ENCODE peak calls at places on chromosomes 16 and 17, in five cellular contexts. F, O, Q, H and S are unnamed samples.
A peak's percentile ranks its signal among the peaks of the same experiment; 100 is the strongest.

GRCh38 chr17:75875940-75876189 is 2.5 kb downstream of the TRIM47 start:
- DNase-seq in O (no peak), Q (no peak), F (no peak), H (no peak), S (peak; percentile 89)

GRCh38 chr17:73645050-73645871 is 1.0 kb upstream of the SDK2 start:
- DNase-seq in H (no peak), F (peak; percentile 59), Q (no peak), O (no peak), S (no peak)

GRCh38 chr17:73305845-73306836 is 5.7 kb downstream of the CDC42EP4 start:
- DNase-seq in O (no peak), H (no peak), Q (no peak), F (no peak), S (no peak)

GRCh38 chr16:85449195-85449884 is 163.8 kb upstream of the GSE1 start:
- DNase-seq in Q (no peak), O (no peak), H (no peak), F (no peak), S (no peak)

GRCh38 chr17:50831430-50832064 is 3.8 kb upstream of the WFIKKN2 start:
- DNase-seq in F (no peak), Q (no peak), H (no peak), O (no peak), S (no peak)

GRCh38 chr16:19153876-19154275 is 14.2 kb upstream of the SYT17 start:
- DNase-seq in O (no peak), F (peak; percentile 79), Q (no peak), H (no peak), S (no peak)

GRCh38 chr17:45322168-45322567 is 5.3 kb upstream of the MAP3K14 start:
- DNase-seq in Q (no peak), H (no peak), F (no peak), O (no peak), S (no peak)

GRCh38 chr17:58534331-58534730 is 19.9 kb upstream of the MTMR4 start:
- DNase-seq in O (no peak), H (no peak), Q (no peak), F (no peak), S (no peak)

GRCh38 chr17:48600244-48601098 is 4.3 kb downstream of the HOXB6 start:
- DNase-seq in H (no peak), O (no peak), F (no peak), Q (no peak), S (no peak)

GRCh38 chr16:68798398-68798797 is 44.9 kb upstream of the TANGO6 start:
- DNase-seq in Q (no peak), H (no peak), O (no peak), F (no peak), S (no peak)

GRCh38 chr17:70772761-70773160 is 603.4 kb downstream of the KCNJ2 start:
- DNase-seq in H (no peak), F (no peak), Q (no peak), O (no peak), S (no peak)

GRCh38 chr17:48351916-48352332 is 78.1 kb downstream of the SKAP1 start:
- DNase-seq in Q (no peak), O (no peak), H (no peak), F (peak; percentile 52), S (no peak)

GRCh38 chr17:60315650-60316049 is 76.3 kb downstream of the USP32 start:
- DNase-seq in H (no peak), F (peak; percentile 35), Q (no peak), O (no peak), S (no peak)

GRCh38 chr17:33390479-33391027 is 97.5 kb upstream of the ASIC2 start:
- DNase-seq in O (no peak), H (no peak), F (peak; percentile 43), Q (no peak), S (no peak)

GRCh38 chr17:74190154-74190553 is 13.3 kb upstream of the RPL38 start:
- DNase-seq in F (peak; percentile 73), O (no peak), H (no peak), Q (no peak), S (no peak)

GRCh38 chr17:83154311-83155127 is 75.1 kb downstream of the METRNL start:
- DNase-seq in H (no peak), O (no peak), Q (no peak), F (no peak), S (peak; percentile 50)

GRCh38 chr16:29761882-29762281 is 16.1 kb upstream of the C16orf54 start:
- DNase-seq in H (no peak), F (no peak), Q (no peak), O (no peak), S (no peak)

GRCh38 chr16:66510298-66510697 is 39.6 kb downstream of the TK2 start:
- DNase-seq in F (no peak), Q (no peak), O (no peak), H (no peak), S (no peak)

GRCh38 chr16:4931381-4931780 is 5.6 kb downstream of the PPL start:
- DNase-seq in H (no peak), Q (no peak), O (no peak), F (no peak), S (no peak)

GRCh38 chr16:48531011-48531962 is 78.7 kb downstream of the N4BP1 start:
- DNase-seq in O (no peak), F (no peak), H (peak; percentile 55), Q (no peak), S (peak; percentile 44)

GRCh38 chr17:57577751-57578607 is 167.1 kb downstream of the CCDC182 start:
- DNase-seq in Q (no peak), F (no peak), H (peak; percentile 25), O (no peak), S (no peak)

GRCh38 chr17:64343833-64344637 is 46.6 kb downstream of the PECAM1 start:
- DNase-seq in H (no peak), O (peak; percentile 45), Q (no peak), F (peak; percentile 64), S (peak; percentile 90)

GRCh38 chr17:7383742-7384488 is 3.0 kb downstream of the TNK1 start:
- DNase-seq in H (no peak), Q (no peak), O (no peak), F (no peak), S (no peak)

GRCh38 chr16:59634951-59635350 is 900.8 kb upstream of the GOT2 start:
- DNase-seq in H (no peak), F (no peak), O (no peak), Q (no peak), S (no peak)

GRCh38 chr16:8850279-8850885 is 18.4 kb downstream of the CARHSP1 start:
- DNase-seq in Q (no peak), F (no peak), O (no peak), H (peak; percentile 55), S (peak; percentile 84)

GRCh38 chr16:3020604-3021448 is 658 bp downstream of the TNFRSF12A start:
- DNase-seq in Q (peak; percentile 76), F (peak; percentile 93), H (peak; percentile 27), O (peak; percentile 80), S (peak; percentile 84)

GRCh38 chr16:11913425-11914079 is 2.2 kb downstream of the GSPT1 start:
- DNase-seq in O (no peak), Q (no peak), H (no peak), F (peak; percentile 19), S (no peak)

GRCh38 chr17:48625502-48626201 is 506 bp downstream of the HOXB9 start:
- DNase-seq in O (no peak), Q (no peak), H (no peak), F (peak; percentile 66), S (peak; percentile 81)

GRCh38 chr17:39239640-39240314 is 14.0 kb upstream of the STAC2 start:
- DNase-seq in F (peak; percentile 60), O (no peak), H (no peak), Q (no peak), S (peak; percentile 85)

GRCh38 chr16:88775825-88776224 is 9.2 kb downstream of the PIEZO1 start:
- DNase-seq in F (no peak), O (no peak), Q (no peak), H (no peak), S (no peak)
- H3K4me3 ChIP-seq in F (no peak overlapping the region), O (no peak overlapping the region), Q (no peak overlapping the region), H (no peak overlapping the region), S (no peak overlapping the region)

GRCh38 chr17:17809527-17810373 is 27.0 kb downstream of the SREBF1 start:
- DNase-seq in O (no peak), Q (no peak), H (peak; percentile 46), F (peak; percentile 64), S (no peak)
- H3K4me3 ChIP-seq in O (peak overlapping the region; percentile 46), Q (peak overlapping the region; percentile 67), H (peak overlapping the region; percentile 42), F (no peak overlapping the region), S (no peak overlapping the region)

GRCh38 chr17:31092475-31093064 is 2.2 kb upstream of the NF1 start:
- DNase-seq in O (no peak), Q (no peak), H (no peak), F (peak; percentile 23), S (no peak)

GRCh38 chr17:31093866-31094599 is 744 bp upstream of the NF1 start:
- DNase-seq in Q (no peak), H (no peak), O (no peak), F (no peak), S (no peak)

GRCh38 chr17:31096106-31096436 is 1.3 kb downstream of the NF1 start:
- DNase-seq in H (no peak), O (no peak), Q (no peak), F (no peak), S (no peak)

GRCh38 chr17:31095239-31096105 is 695 bp downstream of the NF1 start:
- DNase-seq in H (no peak), Q (peak; percentile 11), F (peak; percentile 77), O (no peak), S (peak; percentile 62)

DNA sequence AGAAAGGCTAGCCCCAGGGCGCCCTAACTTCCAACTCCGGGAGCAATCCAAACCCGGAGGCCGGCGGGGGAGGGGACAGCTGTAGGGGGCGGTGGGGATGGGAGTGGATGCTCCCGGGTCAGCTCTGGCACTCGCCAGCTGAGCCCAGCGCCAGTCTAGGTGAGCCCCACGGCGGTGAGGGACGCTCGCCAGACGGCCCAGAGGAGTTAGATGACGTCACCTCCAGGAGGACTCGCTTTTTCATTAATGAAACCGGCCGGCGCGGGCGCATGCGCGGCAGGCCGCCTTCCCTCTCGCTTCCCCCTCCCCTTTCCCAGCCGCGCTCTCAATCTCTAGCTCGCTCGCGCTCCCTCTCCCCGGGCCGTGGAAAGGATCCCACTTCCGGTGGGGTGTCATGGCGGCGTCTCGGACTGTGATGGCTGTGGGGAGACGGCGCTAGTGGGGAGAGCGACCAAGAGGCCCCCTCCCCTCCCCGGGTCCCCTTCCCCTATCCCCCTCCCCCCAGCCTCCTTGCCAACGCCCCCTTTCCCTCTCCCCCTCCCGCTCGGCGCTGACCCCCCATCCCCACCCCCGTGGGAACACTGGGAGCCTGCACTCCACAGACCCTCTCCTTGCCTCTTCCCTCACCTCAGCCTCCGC is at the start of gene NF1:
- DNase-seq in H (peak; percentile 93), Q (peak; percentile 84), O (peak; percentile 87), F (peak; percentile 96), S (peak; percentile 99)
- H3K4me3 ChIP-seq in H (peak within 1 kb of the TSS; percentile 80), Q (peak within 1 kb of the TSS; percentile 99), O (peak within 1 kb of the TSS; percentile 99), F (peak within 1 kb of the TSS; percentile 85), S (peak within 1 kb of the TSS; percentile 81)

DNA sequence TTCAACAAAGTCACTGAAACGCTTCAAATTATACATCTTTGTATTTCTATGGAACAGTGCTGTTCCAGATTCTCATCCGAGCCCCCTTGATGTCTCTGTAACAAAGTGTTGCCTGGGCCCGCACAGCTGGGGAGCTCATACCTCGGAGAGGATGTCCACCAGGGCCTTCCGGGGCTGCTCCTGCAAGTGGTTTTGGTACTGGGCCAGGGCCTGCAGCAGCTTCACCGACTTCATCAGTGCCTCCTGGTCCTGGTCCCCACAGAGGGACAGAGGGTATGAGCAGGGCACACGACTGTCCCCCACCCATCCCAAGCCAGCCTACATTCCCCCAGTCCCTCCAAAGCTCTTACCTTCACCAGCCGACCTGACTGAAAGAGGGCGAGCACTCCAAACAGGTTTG is 1.5 kb downstream of the MYBBP1A start:
- DNase-seq in Q (no peak), H (no peak), O (no peak), F (no peak), S (no peak)
- H3K4me3 ChIP-seq in Q (no peak overlapping the region), H (no peak overlapping the region), O (no peak overlapping the region), F (peak overlapping the region; percentile 92), S (no peak overlapping the region)

GRCh38 chr16:22687031-22687530 is 126.9 kb upstream of the HS3ST2 start:
- DNase-seq in F (no peak), H (no peak), O (no peak), Q (no peak), S (no peak)
- H3K4me3 ChIP-seq in F (no peak overlapping the region), H (no peak overlapping the region), O (no peak overlapping the region), Q (no peak overlapping the region), S (no peak overlapping the region)